ENCODE peak calls at places on chromosome 10, in ten cellular contexts. L, F, U, W, V, R, E, B, N and Q are unnamed samples.

GRCh38 chr10:13684252-13684791 is 97.6 kb downstream of the PRPF18 start:
- DNase-seq in R (no peak), N (peak), W (no peak), V (peak), F (peak), B (no peak), U (no peak), L (peak), E (no peak), Q (no peak)

GRCh38 chr10:20085115-20085514 is 268.9 kb downstream of the PLXDC2 start:
- DNase-seq in B (no peak), R (no peak), U (no peak), N (peak), E (no peak), L (no peak), V (no peak), W (peak), F (no peak), Q (no peak)

GRCh38 chr10:6494934-6495592 is 85.0 kb downstream of the PRKCQ start:
- DNase-seq in W (no peak), V (no peak), L (no peak), N (no peak), F (no peak), E (no peak), U (no peak), B (peak), R (no peak), Q (no peak)

GRCh38 chr10:6328708-6329423 is 126.1 kb downstream of the PFKFB3 start:
- DNase-seq in W (no peak), F (no peak), B (no peak), E (peak), V (no peak), N (no peak), L (no peak), U (no peak), R (no peak), Q (no peak)

GRCh38 chr10:110344622-110345021 is 39.9 kb upstream of the SMNDC1 start:
- DNase-seq in F (no peak), N (no peak), B (no peak), V (no peak), U (no peak), R (no peak), L (no peak), W (no peak), E (no peak), Q (no peak)

GRCh38 chr10:124527996-124528395 is 66.4 kb downstream of the LHPP start:
- DNase-seq in V (no peak), E (no peak), B (no peak), L (no peak), W (no peak), R (no peak), N (no peak), U (no peak), F (no peak), Q (no peak)

GRCh38 chr10:34960983-34961382 is 129.2 kb downstream of the CUL2 start:
- DNase-seq in U (peak), E (no peak), V (peak), W (peak), L (no peak), R (no peak), N (peak), B (no peak), F (peak), Q (no peak)

GRCh38 chr10:31963598-31963980 is 35.0 kb upstream of the ARHGAP12 start:
- DNase-seq in L (no peak), W (no peak), F (no peak), E (no peak), R (no peak), V (no peak), N (no peak), B (no peak), U (no peak), Q (no peak)

GRCh38 chr10:37495415-37495814 is 362.0 kb downstream of the ZNF248 start:
- DNase-seq in N (no peak), E (no peak), V (no peak), U (peak), W (no peak), F (no peak), L (no peak), B (no peak), R (no peak), Q (no peak)

DNA sequence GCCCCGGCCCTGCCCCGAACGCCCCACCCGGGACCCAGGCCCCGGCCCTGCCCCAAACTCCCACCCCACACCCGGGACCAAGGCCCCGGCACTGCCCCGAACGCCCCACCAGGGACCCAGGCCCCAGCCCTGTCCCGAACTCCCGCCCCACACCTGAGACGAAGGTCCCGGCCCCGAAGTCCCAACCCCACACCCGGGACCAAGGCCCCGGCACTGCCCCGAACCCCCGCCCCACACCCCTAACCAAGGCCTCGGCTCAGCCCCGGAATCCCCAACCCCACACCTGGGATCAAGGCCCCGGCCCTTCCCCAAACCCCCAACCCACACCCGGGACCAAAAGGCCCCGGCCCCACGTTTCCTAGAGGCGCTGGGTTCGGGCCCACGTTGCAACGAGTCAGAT is 1.1 kb upstream of the LARP4B start:
- DNase-seq in R (no peak), W (peak), E (no peak), B (no peak), F (no peak), V (no peak), U (no peak), N (peak), L (no peak), Q (no peak)
- H3K27ac ChIP-seq in R (peak), W (peak), E (peak), B (no peak), F (no peak), V (no peak), U (no peak), N (peak), L (peak), Q (no peak)

GRCh38 chr10:29962451-29962850 is 96.9 kb downstream of the JCAD start:
- DNase-seq in L (no peak), R (no peak), U (no peak), W (no peak), E (no peak), B (no peak), V (no peak), N (no peak), F (no peak), Q (no peak)

GRCh38 chr10:29969255-29970011 is 90.0 kb downstream of the JCAD start:
- DNase-seq in W (no peak), B (no peak), N (no peak), R (no peak), L (no peak), U (no peak), F (no peak), V (no peak), E (no peak), Q (no peak)

GRCh38 chr10:29970012-29970396 is 89.4 kb downstream of the JCAD start:
- DNase-seq in F (no peak), N (no peak), B (no peak), U (no peak), V (no peak), L (no peak), E (no peak), R (no peak), W (no peak), Q (no peak)

GRCh38 chr10:29968556-29968955 is 90.8 kb downstream of the JCAD start:
- DNase-seq in B (no peak), F (no peak), U (no peak), E (no peak), N (no peak), W (no peak), R (no peak), L (no peak), V (no peak), Q (no peak)

GRCh38 chr10:29966269-29966668 is 93.1 kb downstream of the JCAD start:
- DNase-seq in F (no peak), U (no peak), B (no peak), L (no peak), E (no peak), R (no peak), N (no peak), V (no peak), W (peak), Q (no peak)
- TF ChIP-seq CTCF in F (no peak), U (no peak), B (no peak), L (no peak), E (no peak), R (no peak), N (no peak), V (no peak), W (peak), Q (no peak)

GRCh38 chr10:102627141-102627445 is 17.2 kb upstream of the TRIM8 start:
- DNase-seq in W (no peak), E (no peak), B (no peak), N (no peak), L (no peak), U (no peak), V (no peak), F (no peak), R (no peak), Q (no peak)
- H3K27ac ChIP-seq in W (peak), E (peak), B (no peak), N (peak), L (peak), U (peak), V (peak), F (peak), R (peak), Q (no peak)

DNA sequence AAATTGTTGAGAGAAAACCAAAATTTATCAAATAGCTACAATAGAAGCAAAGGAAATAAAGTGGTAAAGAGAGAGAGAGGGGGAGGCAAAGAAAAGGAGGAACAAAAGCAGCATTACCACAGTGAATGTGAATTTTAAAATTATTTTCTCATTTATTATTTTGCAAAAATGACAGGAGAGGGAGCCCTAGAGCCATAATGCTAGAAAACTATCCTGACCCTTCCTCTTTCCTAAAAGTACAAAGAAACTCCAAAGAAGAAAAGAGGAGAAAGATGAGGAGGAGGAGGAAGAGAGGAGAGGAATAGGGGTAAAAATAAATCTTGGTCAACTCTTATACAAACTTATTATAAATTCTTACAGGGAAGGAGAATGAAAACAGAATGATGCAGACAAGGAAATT is 921.5 kb downstream of the NRG3 start:
- DNase-seq in F (no peak), V (no peak), N (no peak), U (no peak), L (no peak), R (no peak), B (no peak), W (peak), E (no peak), Q (no peak)
- TF ChIP-seq CTCF in F (peak), V (peak), N (no peak), U (peak), L (peak), R (peak), B (no peak), W (peak), E (peak), Q (no peak)

DNA sequence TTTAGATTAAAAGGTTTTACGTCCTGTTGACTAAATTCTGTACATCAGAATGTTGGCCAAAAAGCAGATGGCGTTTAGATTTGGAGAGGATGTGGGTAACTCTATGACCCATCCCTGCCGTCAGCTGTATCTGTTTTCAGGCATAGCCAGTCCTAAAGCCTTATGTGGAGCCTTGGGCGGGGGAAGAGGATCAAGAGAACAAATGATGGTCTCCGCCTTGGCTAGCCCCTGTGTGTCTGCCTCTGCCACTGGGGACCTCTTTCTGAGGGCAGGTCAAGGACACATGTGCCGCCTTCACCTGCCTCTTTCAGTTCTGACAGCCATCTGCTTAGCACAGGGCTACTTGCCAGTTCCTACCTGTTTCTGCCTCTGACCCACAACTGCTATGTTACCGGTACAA is 24.1 kb downstream of the PDSS1 start:
- DNase-seq in E (no peak), F (no peak), L (no peak), W (no peak), R (no peak), U (no peak), B (peak), N (no peak), V (no peak), Q (peak)
- H3K27ac ChIP-seq in E (no peak), F (no peak), L (peak), W (no peak), R (no peak), U (no peak), B (peak), N (no peak), V (no peak), Q (no peak)

GRCh38 chr10:84256510-84257342 is 11.9 kb downstream of the RGR start:
- DNase-seq in L (peak), B (no peak), U (no peak), N (peak), E (no peak), R (peak), F (peak), V (peak), W (peak), Q (peak)
- TF ChIP-seq CTCF in L (peak), B (peak), U (peak), N (peak), E (peak), R (peak), F (peak), V (peak), W (peak), Q (peak)

DNA sequence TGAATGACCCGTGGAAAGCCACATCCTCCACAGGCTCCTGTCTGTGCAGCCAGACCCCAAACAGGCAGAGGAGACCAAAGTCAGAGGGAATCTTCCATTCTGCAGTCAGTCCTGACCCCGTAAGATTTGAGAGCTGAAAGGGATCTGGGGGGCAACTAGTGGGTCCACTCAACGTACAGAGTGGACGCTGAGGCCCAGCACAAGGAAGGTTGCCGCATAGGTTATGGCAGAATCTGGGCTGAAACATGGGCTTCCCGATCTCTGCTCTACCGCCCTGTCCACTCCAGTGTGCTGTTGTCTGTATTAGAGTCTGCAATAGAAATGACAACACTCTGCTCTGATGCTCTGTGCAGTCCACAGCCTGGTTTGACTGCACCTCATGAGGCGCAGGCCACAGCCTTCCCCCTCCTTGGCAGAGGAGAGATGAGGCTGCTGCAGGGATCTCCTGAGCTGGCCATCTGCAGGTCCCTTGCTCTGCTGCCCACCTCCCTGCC is 7.9 kb upstream of the ZNF22 start:
- DNase-seq in W (no peak), U (no peak), B (no peak), L (no peak), E (no peak), F (no peak), N (peak), R (no peak), V (no peak), Q (no peak)
- H3K27ac ChIP-seq in W (no peak), U (no peak), B (no peak), L (no peak), E (peak), F (no peak), N (peak), R (no peak), V (peak), Q (no peak)

GRCh38 chr10:22250897-22251605 is 33.2 kb upstream of the EBLN1 start:
- DNase-seq in E (no peak), L (no peak), F (no peak), B (no peak), W (no peak), R (no peak), V (no peak), N (no peak), U (peak), Q (no peak)

GRCh38 chr10:22252801-22253577 is 35.2 kb upstream of the EBLN1 start:
- DNase-seq in L (peak), F (peak), N (peak), R (no peak), B (no peak), V (no peak), W (peak), U (no peak), E (no peak), Q (peak)

GRCh38 chr10:22253578-22253882 is 35.7 kb upstream of the EBLN1 start:
- DNase-seq in R (no peak), W (peak), L (peak), F (peak), U (no peak), B (peak), V (no peak), N (peak), E (no peak), Q (peak)

GRCh38 chr10:22252286-22252800 is 34.5 kb upstream of the EBLN1 start:
- DNase-seq in U (no peak), L (peak), F (peak), V (no peak), B (peak), E (no peak), R (peak), N (peak), W (no peak), Q (peak)

GRCh38 chr10:22251751-22252285 is 34.0 kb upstream of the EBLN1 start:
- DNase-seq in R (peak), E (no peak), B (peak), U (peak), N (peak), F (peak), L (peak), V (no peak), W (peak), Q (peak)
- TF ChIP-seq CTCF in R (no peak), E (no peak), B (no peak), U (no peak), N (no peak), F (no peak), L (no peak), V (no peak), W (no peak), Q (no peak)

GRCh38 chr10:68333452-68333851 is 724 bp upstream of the PBLD start:
- DNase-seq in L (no peak), F (no peak), E (no peak), U (no peak), N (no peak), R (no peak), W (no peak), V (no peak), B (no peak), Q (no peak)
- H3K27ac ChIP-seq in L (peak), F (peak), E (peak), U (peak), N (peak), R (peak), W (no peak), V (peak), B (peak), Q (peak)